ENCODE peak calls at places on chromosomes 12 and 14, in nine cellular contexts. S is GM12878, B is stomach, M is suprapubic skin, D is brain microvascular endothelial cell, E is tibial artery, C is mammary epithelial cell, O is pancreas, W is breast epithelium. Q is an unnamed sample.

GRCh38 chr12:96108321-96108720 is 72.9 kb upstream of the LTA4H start:
- DNase-seq in S (no peak), B (no peak), M (peak; percentile 65), D (no peak), E (no peak), C (no peak), O (no peak), W (no peak), Q (no peak)

GRCh38 chr12:26195250-26195640 is at the start of gene SSPN:
- DNase-seq in S (no peak), B (peak; percentile 61), M (peak; percentile 80), D (peak; percentile 20), E (peak; percentile 90), C (peak; percentile 4), O (peak; percentile 88), W (peak; percentile 66), Q (peak; percentile 73)

GRCh38 chr14:57816568-57817284 is 49.2 kb downstream of the SLC35F4 start:
- DNase-seq in S (no peak), B (no peak), M (no peak), D (no peak), E (no peak), C (peak; percentile 86), O (no peak), W (no peak), Q (no peak)

GRCh38 chr14:53640695-53641094 is 315.9 kb downstream of the BMP4 start:
- DNase-seq in S (no peak), B (no peak), M (no peak), D (peak; percentile 75), E (no peak), C (peak; percentile 82), O (no peak), W (no peak), Q (peak; percentile 35)

GRCh38 chr14:36438883-36439282 is 81.1 kb downstream of the NKX2-1 start:
- DNase-seq in S (no peak), B (no peak), M (no peak), D (no peak), E (no peak), C (no peak), O (no peak), W (no peak), Q (no peak)

GRCh38 chr12:91367234-91367849 is 184.7 kb upstream of the DCN start:
- DNase-seq in S (no peak), B (no peak), M (no peak), D (peak; percentile 24), E (no peak), C (no peak), O (no peak), W (no peak), Q (peak; percentile 62)

GRCh38 chr14:69882086-69882864 is 3.1 kb downstream of the SMOC1 start:
- DNase-seq in S (no peak), B (no peak), M (no peak), D (no peak), E (no peak), C (no peak), O (no peak), W (no peak), Q (no peak)

GRCh38 chr12:83389237-83389996 is 702.7 kb downstream of the TMTC2 start:
- DNase-seq in S (no peak), B (no peak), M (no peak), D (no peak), E (no peak), C (no peak), O (peak; percentile 58), W (no peak), Q (no peak)

GRCh38 chr12:54294914-54295566 is 5.8 kb downstream of the NFE2 start:
- DNase-seq in S (no peak), B (no peak), M (no peak), D (no peak), E (no peak), C (no peak), O (no peak), W (no peak), Q (no peak)

GRCh38 chr12:106564678-106565329 is 18.0 kb upstream of the RFX4 start:
- DNase-seq in S (no peak), B (no peak), M (no peak), D (no peak), E (no peak), C (peak; percentile 25), O (no peak), W (no peak), Q (no peak)

GRCh38 chr14:90330203-90331196 is 1.2 kb downstream of the NRDE2 start:
- DNase-seq in S (no peak), B (no peak), M (no peak), D (no peak), E (no peak), C (no peak), O (no peak), W (no peak), Q (no peak)

GRCh38 chr12:19915392-19916192 is 452.7 kb upstream of the PDE3A start:
- DNase-seq in S (no peak), B (no peak), M (no peak), D (peak; percentile 39), E (no peak), C (no peak), O (no peak), W (no peak), Q (peak; percentile 77)

GRCh38 chr12:76065917-76066316 is 18.6 kb downstream of the NAP1L1 start:
- DNase-seq in S (no peak), B (no peak), M (no peak), D (no peak), E (no peak), C (no peak), O (no peak), W (no peak), Q (no peak)
- H3K36me3 ChIP-seq in S (peaks cover 4% of the 10 kb centered on the region), B (peaks cover 63% of the 10 kb centered on the region), M (peaks cover 39% of the 10 kb centered on the region), D (peaks cover 26% of the 10 kb centered on the region), E (peaks cover 26% of the 10 kb centered on the region), C (peaks cover 40% of the 10 kb centered on the region), O (peaks cover 17% of the 10 kb centered on the region), W (no peaks in the 10 kb centered on the region), Q (peaks cover 97% of the 10 kb centered on the region)

GRCh38 chr14:50612795-50613194 is 52.9 kb downstream of the ATL1 start:
- DNase-seq in S (no peak), B (no peak), M (no peak), D (no peak), E (no peak), C (no peak), O (no peak), W (no peak), Q (no peak)

GRCh38 chr14:50619569-50620141 is 48.5 kb downstream of the SAV1 start:
- DNase-seq in S (peak; percentile 21), B (no peak), M (no peak), D (peak; percentile 28), E (no peak), C (peak; percentile 32), O (no peak), W (no peak), Q (peak; percentile 61)

GRCh38 chr14:50616275-50616674 is 51.8 kb downstream of the SAV1 start:
- DNase-seq in S (no peak), B (no peak), M (no peak), D (no peak), E (no peak), C (no peak), O (no peak), W (no peak), Q (no peak)

GRCh38 chr14:50615056-50615455 is 53.0 kb downstream of the SAV1 start:
- DNase-seq in S (no peak), B (no peak), M (no peak), D (no peak), E (no peak), C (no peak), O (no peak), W (no peak), Q (no peak)

GRCh38 chr14:50615566-50615965 is 52.5 kb downstream of the SAV1 start:
- DNase-seq in S (no peak), B (no peak), M (no peak), D (no peak), E (no peak), C (no peak), O (no peak), W (no peak), Q (peak; percentile 32)
- H3K36me3 ChIP-seq in S (no peaks in the 10 kb centered on the region), B (peaks cover 10% of the 10 kb centered on the region), M (peaks cover 16% of the 10 kb centered on the region), D (no peaks in the 10 kb centered on the region), E (peaks cover 26% of the 10 kb centered on the region), C (no peaks in the 10 kb centered on the region), O (no peaks in the 10 kb centered on the region), W (no peaks in the 10 kb centered on the region), Q (no peaks in the 10 kb centered on the region)

DNA sequence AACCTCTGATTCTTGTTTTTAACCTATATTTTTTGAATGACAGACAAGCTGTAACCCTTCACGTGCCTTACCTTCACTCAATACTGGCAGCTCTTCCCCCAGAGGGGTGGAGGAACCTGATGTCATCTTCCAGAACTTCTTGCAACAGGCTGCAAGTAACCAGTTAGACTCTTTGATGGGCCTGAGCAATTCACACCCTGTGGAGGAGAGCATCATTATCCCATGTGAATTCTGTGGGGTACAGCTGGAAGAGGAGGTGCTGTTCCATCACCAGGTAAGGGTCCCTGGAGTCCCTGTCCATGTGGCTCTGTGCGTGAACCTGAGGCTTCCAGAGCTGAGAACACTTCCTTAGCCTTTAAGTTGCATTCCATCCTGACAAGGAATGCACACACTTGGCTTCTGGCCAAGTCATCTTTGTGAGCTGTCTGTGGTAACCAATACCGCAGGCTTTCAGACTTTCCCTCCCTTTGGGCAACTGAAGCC is 22.7 kb downstream of the TRAFD1 start:
- DNase-seq in S (no peak), B (peak; percentile 7), M (no peak), D (peak; percentile 84), E (no peak), C (peak; percentile 67), O (no peak), W (no peak), Q (peak; percentile 25)
- H3K36me3 ChIP-seq in S (peaks cover 11% of the 10 kb centered on the region), B (peaks cover 97% of the 10 kb centered on the region), M (peaks cover 90% of the 10 kb centered on the region), D (peaks cover 80% of the 10 kb centered on the region), E (peaks cover 92% of the 10 kb centered on the region), C (peaks cover 7% of the 10 kb centered on the region), O (peaks cover 76% of the 10 kb centered on the region), W (peaks cover 19% of the 10 kb centered on the region), Q (peaks cover 91% of the 10 kb centered on the region)

GRCh38 chr14:77113644-77114043 is 15.6 kb downstream of the CIPC start:
- DNase-seq in S (no peak), B (no peak), M (no peak), D (no peak), E (no peak), C (no peak), O (no peak), W (no peak), Q (no peak)

GRCh38 chr14:77116194-77116817 is 18.2 kb downstream of the CIPC start:
- DNase-seq in S (no peak), B (no peak), M (no peak), D (no peak), E (no peak), C (no peak), O (no peak), W (no peak), Q (no peak)

GRCh38 chr14:77110286-77110685 is 12.2 kb downstream of the CIPC start:
- DNase-seq in S (no peak), B (no peak), M (no peak), D (no peak), E (no peak), C (no peak), O (no peak), W (no peak), Q (no peak)

GRCh38 chr14:77111021-77111420 is 13.0 kb downstream of the CIPC start:
- DNase-seq in S (no peak), B (peak; percentile 77), M (no peak), D (no peak), E (no peak), C (no peak), O (no peak), W (peak; percentile 61), Q (no peak)

DNA sequence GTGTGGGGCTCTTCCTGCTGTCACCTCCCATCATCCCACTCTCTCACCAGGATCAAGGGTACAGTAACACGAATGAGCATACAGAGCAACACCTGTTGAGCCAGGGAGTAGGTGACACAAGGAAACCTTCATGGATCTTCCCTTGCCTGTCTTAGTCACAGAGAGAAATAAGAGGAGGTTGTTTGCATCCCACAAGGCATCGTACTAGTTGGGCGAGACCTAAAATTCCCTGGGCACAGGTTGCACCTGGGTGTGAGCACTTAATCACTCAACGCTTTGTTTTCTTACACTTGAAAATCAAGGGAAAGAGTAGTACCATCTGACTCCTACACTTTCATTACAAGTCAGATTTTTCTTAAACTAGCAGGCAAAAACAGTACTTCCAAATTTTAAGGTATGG is 16.6 kb downstream of the CIPC start:
- DNase-seq in S (no peak), B (no peak), M (no peak), D (no peak), E (no peak), C (no peak), O (no peak), W (no peak), Q (no peak)
- H3K36me3 ChIP-seq in S (peaks cover 12% of the 10 kb centered on the region), B (peaks cover 89% of the 10 kb centered on the region), M (peaks cover 56% of the 10 kb centered on the region), D (peaks cover 25% of the 10 kb centered on the region), E (peaks cover 63% of the 10 kb centered on the region), C (peaks cover 7% of the 10 kb centered on the region), O (peaks cover 28% of the 10 kb centered on the region), W (no peaks in the 10 kb centered on the region), Q (peaks cover 58% of the 10 kb centered on the region)